ENCODE peak calls at places on chromosome 14, in five cellular contexts. A, C, W, S and U are unnamed samples.

GRCh38 chr14:96362071-96362964 is 823 bp downstream of the ATG2B start:
- DNase-seq in A (peak), C (peak), W (peak), S (peak), U (peak)

GRCh38 chr14:104772707-104773504 is 20.0 kb downstream of the SIVA1 start:
- DNase-seq in A (no peak), C (no peak), W (no peak), S (no peak), U (no peak)

GRCh38 chr14:68703093-68703492 is 89.8 kb downstream of the ZFP36L1 start:
- DNase-seq in A (no peak), C (peak), W (no peak), S (no peak), U (peak)

GRCh38 chr14:103198429-103199140 is 75.3 kb downstream of the TNFAIP2 start:
- DNase-seq in A (no peak), C (no peak), W (no peak), S (no peak), U (peak)

GRCh38 chr14:91396959-91397815 is 20.4 kb downstream of the CCDC88C start:
- DNase-seq in A (peak), C (no peak), W (peak), S (peak), U (no peak)

GRCh38 chr14:92955381-92955780 is 32.4 kb downstream of the CHGA start:
- DNase-seq in A (no peak), C (no peak), W (no peak), S (no peak), U (no peak)

GRCh38 chr14:68795602-68796417 is 2.9 kb upstream of the ZFP36L1 start:
- DNase-seq in A (no peak), C (peak), W (peak), S (peak), U (peak)

GRCh38 chr14:54712371-54712998 is 145.6 kb downstream of the SAMD4A start:
- DNase-seq in A (no peak), C (no peak), W (no peak), S (no peak), U (no peak)

GRCh38 chr14:99803106-99803437 is 9.9 kb downstream of the EML1 start:
- DNase-seq in A (no peak), C (no peak), W (no peak), S (no peak), U (no peak)

GRCh38 chr14:104690266-104690711 is 871 bp downstream of the INF2 start:
- DNase-seq in A (no peak), C (no peak), W (peak), S (no peak), U (no peak)

GRCh38 chr14:86296173-86296572 is 766.2 kb downstream of the FLRT2 start:
- DNase-seq in A (no peak), C (no peak), W (no peak), S (no peak), U (no peak)

GRCh38 chr14:33839193-33840076 is 111.4 kb downstream of the EGLN3 start:
- DNase-seq in A (peak), C (peak), W (peak), S (peak), U (peak)

DNA sequence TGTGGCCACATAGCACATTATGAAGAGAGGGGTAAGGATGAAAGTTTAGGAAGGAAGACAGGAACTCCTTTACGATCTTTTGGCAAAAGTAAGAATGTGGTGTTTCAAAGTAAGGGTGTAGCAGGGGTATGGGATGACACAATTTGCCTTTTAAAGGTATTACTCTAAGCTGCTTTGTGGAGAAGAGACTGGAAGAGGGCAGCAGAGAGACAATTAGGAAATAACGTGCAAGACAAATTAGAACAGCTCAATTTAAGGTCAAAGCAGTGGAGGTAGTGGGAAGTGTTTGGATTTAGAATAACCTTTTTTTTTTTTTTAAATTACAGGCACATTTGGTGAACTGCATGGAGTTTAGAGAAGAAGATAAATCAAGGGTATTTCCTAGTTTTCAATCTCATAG is 342.6 kb downstream of the NOVA1 start:
- DNase-seq in A (no peak), C (no peak), W (no peak), S (peak), U (peak)
- TF ChIP-seq CTCF in A (no peak), C (no peak), W (no peak), S (peak), U (peak)

GRCh38 chr14:50926851-50927386 is 17.4 kb downstream of the PYGL start:
- DNase-seq in A (peak), C (no peak), W (no peak), S (no peak), U (no peak)
- H3K27ac ChIP-seq in A (peak), C (no peak), W (no peak), S (no peak), U (no peak)

GRCh38 chr14:101808020-101808641 is 46.6 kb downstream of the PPP2R5C start:
- DNase-seq in A (no peak), C (no peak), W (no peak), S (peak), U (no peak)
- TF ChIP-seq CTCF in A (no peak), C (peak), W (no peak), S (peak), U (no peak)

GRCh38 chr14:94142836-94143235 is 13.4 kb upstream of the IFI27L2 start:
- DNase-seq in A (no peak), C (no peak), W (no peak), S (no peak), U (no peak)
- H3K27ac ChIP-seq in A (no peak), C (no peak), W (no peak), S (no peak), U (no peak)

GRCh38 chr14:90383731-90384542 is 12.9 kb upstream of the CALM1 start:
- DNase-seq in A (peak), C (peak), W (peak), S (peak), U (peak)

GRCh38 chr14:90384543-90384911 is 12.3 kb upstream of the CALM1 start:
- DNase-seq in A (no peak), C (no peak), W (no peak), S (no peak), U (no peak)

GRCh38 chr14:90381999-90382451 is 14.8 kb upstream of the CALM1 start:
- DNase-seq in A (no peak), C (no peak), W (peak), S (peak), U (no peak)

GRCh38 chr14:90382491-90383125 is 14.2 kb upstream of the CALM1 start:
- DNase-seq in A (peak), C (peak), W (peak), S (peak), U (peak)

GRCh38 chr14:90383126-90383730 is 13.6 kb upstream of the CALM1 start:
- DNase-seq in A (peak), C (peak), W (peak), S (peak), U (peak)
- TF ChIP-seq CTCF in A (no peak), C (no peak), W (peak), S (no peak), U (no peak)

GRCh38 chr14:87629788-87630187 is 363.2 kb downstream of the GALC start:
- DNase-seq in A (no peak), C (no peak), W (no peak), S (peak), U (no peak)

GRCh38 chr14:87630808-87631207 is 362.2 kb downstream of the GALC start:
- DNase-seq in A (no peak), C (no peak), W (no peak), S (peak), U (no peak)

GRCh38 chr14:87632796-87633195 is 360.2 kb downstream of the GALC start:
- DNase-seq in A (no peak), C (no peak), W (no peak), S (no peak), U (no peak)

GRCh38 chr14:87628129-87628528 is 364.9 kb downstream of the GALC start:
- DNase-seq in A (no peak), C (no peak), W (no peak), S (peak), U (no peak)
- H3K27ac ChIP-seq in A (no peak), C (no peak), W (no peak), S (no peak), U (no peak)

GRCh38 chr14:52146504-52146903 is 77.6 kb upstream of the NID2 start:
- DNase-seq in A (no peak), C (no peak), W (no peak), S (no peak), U (no peak)
- TF ChIP-seq CTCF in A (no peak), C (peak), W (no peak), S (peak), U (no peak)